ENCODE peak calls at places on chromosomes 3 and 15, in four cellular contexts. G is GM12878, L is K562, C is HepG2. E is an unnamed sample.

GRCh38 chr3:74445541-74445940 is 168.9 kb downstream of the CNTN3 start:
- DNase-seq in L (no peak), C (no peak), G (no peak), E (no peak)

GRCh38 chr15:89143503-89144162 is 55.4 kb downstream of the ABHD2 start:
- DNase-seq in L (no peak), G (peak), C (no peak), E (no peak)

GRCh38 chr3:111773484-111773883 is 85.6 kb upstream of the PHLDB2 start:
- DNase-seq in L (no peak), G (no peak), C (no peak), E (no peak)

GRCh38 chr3:131072099-131072559 is 45.5 kb downstream of the NEK11 start:
- DNase-seq in L (peak), G (no peak), C (no peak), E (no peak)

GRCh38 chr3:171374661-171375285 is 85.4 kb downstream of the TNIK start:
- DNase-seq in G (no peak), C (no peak), L (peak), E (peak)

GRCh38 chr15:91100561-91101355 is 701 bp downstream of the SV2B start:
- DNase-seq in L (no peak), G (no peak), C (no peak), E (no peak)

GRCh38 chr15:100255644-100256043 is 86.1 kb downstream of the ADAMTS17 start:
- DNase-seq in L (peak), C (no peak), G (no peak), E (no peak)

GRCh38 chr3:111676177-111677021 is 81.3 kb upstream of the ZBED2 start:
- DNase-seq in G (no peak), L (no peak), C (peak), E (no peak)

GRCh38 chr15:82936966-82937647 is 15.4 kb downstream of the HOMER2 start:
- DNase-seq in L (no peak), G (no peak), C (peak), E (no peak)

GRCh38 chr3:44184319-44184953 is 57.2 kb upstream of the TOPAZ1 start:
- DNase-seq in L (no peak), G (no peak), C (no peak), E (no peak)

GRCh38 chr3:132167870-132168269 is 133.1 kb upstream of the CPNE4 start:
- DNase-seq in G (no peak), L (no peak), C (no peak), E (no peak)

GRCh38 chr3:124557433-124558232 is 172.6 kb upstream of the UMPS start:
- DNase-seq in L (no peak), C (no peak), G (no peak), E (no peak)

GRCh38 chr3:18438586-18438985 is 13.4 kb upstream of the SATB1 start:
- DNase-seq in C (no peak), L (no peak), G (no peak), E (no peak)

GRCh38 chr3:194431553-194431952 is 32.5 kb upstream of the GP5 start:
- DNase-seq in G (no peak), L (no peak), C (no peak), E (no peak)

GRCh38 chr15:64532921-64533320 is 72.5 kb downstream of the ZNF609 start:
- DNase-seq in G (no peak), L (no peak), C (no peak), E (no peak)

GRCh38 chr15:76056931-76057330 is 2.9 kb upstream of the TMEM266 start:
- DNase-seq in G (peak), C (no peak), L (no peak), E (no peak)

GRCh38 chr15:36590838-36591237 is 11.4 kb downstream of the CDIN1 start:
- DNase-seq in C (no peak), G (no peak), L (no peak), E (no peak)

GRCh38 chr3:113249111-113249510 is 37.8 kb downstream of the BOC start:
- DNase-seq in L (no peak), G (no peak), C (no peak), E (no peak)

GRCh38 chr3:24494616-24495333 is at the start of gene THRB:
- DNase-seq in C (peak), L (peak), G (no peak), E (peak)

GRCh38 chr3:178083906-178084823 is 452.1 kb upstream of the KCNMB2 start:
- DNase-seq in L (peak), G (no peak), C (peak), E (peak)

GRCh38 chr3:112741956-112742355 is 101.0 kb upstream of the CCDC80 start:
- DNase-seq in G (no peak), L (no peak), C (no peak), E (no peak)

GRCh38 chr3:106635271-106635670 is 742.0 kb upstream of the CCDC54 start:
- DNase-seq in C (no peak), L (no peak), G (no peak), E (no peak)

GRCh38 chr15:75723171-75723846 is 10.7 kb upstream of the CSPG4 start:
- DNase-seq in L (no peak), C (no peak), G (no peak), E (no peak)

GRCh38 chr3:4310971-4311370 is 7.8 kb downstream of the SETMAR start:
- DNase-seq in C (no peak), L (no peak), G (no peak), E (no peak)

GRCh38 chr15:35484231-35484945 is 61.6 kb downstream of the DPH6 start:
- DNase-seq in L (no peak), G (no peak), C (no peak), E (no peak)

GRCh38 chr15:65466901-65467300 is 44.2 kb upstream of the IGDCC4 start:
- DNase-seq in L (no peak), G (no peak), C (no peak), E (no peak)

GRCh38 chr3:29279830-29280229 is 1.0 kb upstream of the RBMS3 start:
- DNase-seq in G (no peak), C (no peak), L (no peak), E (no peak)

GRCh38 chr3:52915245-52915772 is 18.0 kb upstream of the STIMATE start:
- DNase-seq in G (no peak), C (no peak), L (no peak), E (no peak)

GRCh38 chr15:74782596-74783071 is 754 bp downstream of the CSK start:
- DNase-seq in C (no peak), L (no peak), G (no peak), E (no peak)

DNA sequence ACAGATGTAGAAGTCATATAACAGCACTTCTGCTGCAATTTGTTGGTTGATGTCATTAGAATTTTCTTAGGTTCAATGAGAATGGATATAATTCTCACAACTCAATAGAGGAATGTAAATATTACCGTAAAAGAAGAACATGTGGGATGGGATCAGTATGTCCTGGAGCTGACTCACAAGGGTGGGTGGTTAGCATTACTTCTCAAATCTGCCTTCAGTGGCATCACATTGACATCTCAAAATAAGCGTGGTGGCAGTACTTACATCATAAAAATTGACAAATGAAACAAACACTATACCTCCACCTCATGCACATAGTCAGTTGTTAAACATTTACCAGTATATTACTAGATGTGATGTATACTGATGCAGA is 1068.0 kb upstream of the CADM2 start:
- DNase-seq in C (no peak), L (no peak), G (no peak), E (no peak)
- TF ChIP-seq ZBTB33 in C (no peak), L (no peak), G (no peak), E (no peak)

GRCh38 chr3:17075907-17076306 is 191.2 kb downstream of the PLCL2 start:
- DNase-seq in C (no peak), G (no peak), L (no peak), E (no peak)

GRCh38 chr3:17076940-17077605 is 192.3 kb downstream of the PLCL2 start:
- DNase-seq in L (no peak), C (no peak), G (no peak), E (no peak)

GRCh38 chr3:17078885-17079465 is 194.2 kb downstream of the PLCL2 start:
- DNase-seq in L (no peak), C (no peak), G (no peak), E (no peak)

GRCh38 chr3:17075358-17075757 is 190.6 kb downstream of the PLCL2 start:
- DNase-seq in L (no peak), G (no peak), C (no peak), E (no peak)

GRCh38 chr3:17077614-17078013 is 192.9 kb downstream of the PLCL2 start:
- DNase-seq in C (no peak), G (no peak), L (no peak), E (no peak)
- TF ChIP-seq SRF in C (no peak), G (no peak), L (no peak), E (no peak)

DNA sequence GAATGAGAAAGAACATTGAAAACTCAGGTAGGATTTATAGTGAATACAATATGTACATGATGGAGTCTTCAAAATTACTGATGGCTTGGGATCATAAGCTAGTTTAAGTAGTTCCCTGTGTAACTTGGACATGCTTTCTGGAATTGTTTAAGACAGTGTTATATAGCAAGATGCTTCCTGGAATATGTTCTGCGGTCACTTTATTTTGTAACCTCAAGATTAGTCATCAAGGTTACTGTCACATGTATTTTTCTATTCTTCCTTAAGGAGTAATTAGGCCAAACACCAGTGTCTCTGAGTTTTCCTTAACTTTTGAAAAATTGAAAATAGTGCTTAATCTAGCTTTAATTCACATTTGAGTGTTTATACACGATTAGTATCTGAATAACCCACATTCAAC is 760.3 kb upstream of the ARRDC4 start:
- DNase-seq in L (no peak), C (no peak), G (no peak), E (no peak)
- TF ChIP-seq ZBTB33 in L (no peak), C (no peak), G (no peak), E (no peak)

GRCh38 chr15:101554115-101554915 is 64.8 kb upstream of the PCSK6 start:
- DNase-seq in G (no peak), L (no peak), C (no peak), E (no peak)
- TF ChIP-seq SRF in G (no peak), L (no peak), C (no peak), E (no peak)

DNA sequence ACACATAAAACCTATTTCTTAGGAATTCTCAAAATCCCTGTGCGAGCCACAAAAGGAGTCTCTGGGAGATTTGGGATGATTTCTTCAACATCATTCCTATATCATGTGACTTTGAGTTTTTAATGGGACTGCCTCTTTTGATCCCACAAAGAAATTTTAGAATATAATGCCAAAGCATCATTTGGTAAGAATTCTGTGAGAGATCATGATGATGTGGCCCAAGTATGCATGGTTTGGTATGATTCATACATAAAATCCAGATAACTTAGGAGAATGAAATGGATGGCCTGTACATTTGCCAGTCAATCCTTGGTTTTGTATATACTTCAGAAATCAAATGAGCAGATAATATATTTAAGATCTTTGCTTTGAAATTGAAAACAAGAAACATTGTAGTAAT is 61.3 kb downstream of the UBE2E2 start:
- DNase-seq in C (no peak), L (no peak), G (no peak), E (no peak)
- TF ChIP-seq ZBTB33 in C (no peak), L (no peak), G (no peak), E (no peak)